ENCODE peak calls at places on chromosomes 5 and 9, in nine cellular contexts. One of them, this sample, is unnamed.

GRCh38 chr9:95834281-95834907 is 41.1 kb upstream of the ERCC6L2 start:
- DNase-seq in epithelial cell of esophagus: no peak
- DNase-seq in PC-3: no peak
- DNase-seq in cardiac fibroblast: peak
- DNase-seq in A673: no peak
- DNase-seq in suprapubic skin: no peak
- DNase-seq in foreskin keratinocyte: no peak
- DNase-seq in kidney epithelial cell: no peak
- DNase-seq in fibroblast of villous mesenchyme: peak
- DNase-seq in this sample: no peak

GRCh38 chr9:128921881-128922763 is 1.3 kb downstream of the PHYHD1 start:
- DNase-seq in epithelial cell of esophagus: no peak
- DNase-seq in PC-3: no peak
- DNase-seq in cardiac fibroblast: peak
- DNase-seq in A673: peak
- DNase-seq in suprapubic skin: no peak
- DNase-seq in foreskin keratinocyte: peak
- DNase-seq in kidney epithelial cell: no peak
- DNase-seq in fibroblast of villous mesenchyme: peak
- DNase-seq in this sample: no peak

GRCh38 chr9:109875495-109875894 is 95.5 kb downstream of the PALM2AKAP2 start:
- DNase-seq in epithelial cell of esophagus: no peak
- DNase-seq in PC-3: no peak
- DNase-seq in cardiac fibroblast: no peak
- DNase-seq in A673: no peak
- DNase-seq in suprapubic skin: no peak
- DNase-seq in foreskin keratinocyte: no peak
- DNase-seq in kidney epithelial cell: no peak
- DNase-seq in fibroblast of villous mesenchyme: no peak
- DNase-seq in this sample: no peak

GRCh38 chr5:152532714-152533113 is 127.6 kb upstream of the NMUR2 start:
- DNase-seq in epithelial cell of esophagus: peak
- DNase-seq in PC-3: peak
- DNase-seq in cardiac fibroblast: peak
- DNase-seq in A673: peak
- DNase-seq in suprapubic skin: no peak
- DNase-seq in foreskin keratinocyte: peak
- DNase-seq in kidney epithelial cell: peak
- DNase-seq in fibroblast of villous mesenchyme: peak
- DNase-seq in this sample: no peak

GRCh38 chr5:81191726-81192125 is 41.4 kb upstream of the CKMT2 start:
- DNase-seq in epithelial cell of esophagus: no peak
- DNase-seq in PC-3: no peak
- DNase-seq in cardiac fibroblast: no peak
- DNase-seq in A673: no peak
- DNase-seq in suprapubic skin: no peak
- DNase-seq in foreskin keratinocyte: no peak
- DNase-seq in kidney epithelial cell: no peak
- DNase-seq in fibroblast of villous mesenchyme: no peak
- DNase-seq in this sample: no peak

GRCh38 chr5:83767409-83767992 is 46.8 kb upstream of the HAPLN1 start:
- DNase-seq in epithelial cell of esophagus: no peak
- DNase-seq in PC-3: peak
- DNase-seq in cardiac fibroblast: no peak
- DNase-seq in A673: peak
- DNase-seq in suprapubic skin: no peak
- DNase-seq in foreskin keratinocyte: peak
- DNase-seq in kidney epithelial cell: no peak
- DNase-seq in fibroblast of villous mesenchyme: peak
- DNase-seq in this sample: no peak

GRCh38 chr9:134403682-134404301 is 77.5 kb downstream of the RXRA start:
- DNase-seq in epithelial cell of esophagus: no peak
- DNase-seq in PC-3: no peak
- DNase-seq in cardiac fibroblast: peak
- DNase-seq in A673: no peak
- DNase-seq in suprapubic skin: no peak
- DNase-seq in foreskin keratinocyte: no peak
- DNase-seq in kidney epithelial cell: no peak
- DNase-seq in fibroblast of villous mesenchyme: peak
- DNase-seq in this sample: no peak

GRCh38 chr5:2722901-2723300 is 28.6 kb downstream of the IRX2 start:
- DNase-seq in epithelial cell of esophagus: no peak
- DNase-seq in PC-3: no peak
- DNase-seq in cardiac fibroblast: no peak
- DNase-seq in A673: no peak
- DNase-seq in suprapubic skin: no peak
- DNase-seq in foreskin keratinocyte: no peak
- DNase-seq in kidney epithelial cell: no peak
- DNase-seq in fibroblast of villous mesenchyme: no peak
- DNase-seq in this sample: no peak

GRCh38 chr5:145157841-145158240 is 677.3 kb downstream of the PRELID2 start:
- DNase-seq in epithelial cell of esophagus: no peak
- DNase-seq in PC-3: no peak
- DNase-seq in cardiac fibroblast: peak
- DNase-seq in A673: no peak
- DNase-seq in suprapubic skin: no peak
- DNase-seq in foreskin keratinocyte: no peak
- DNase-seq in kidney epithelial cell: no peak
- DNase-seq in fibroblast of villous mesenchyme: no peak
- DNase-seq in this sample: no peak

GRCh38 chr5:180439911-180440769 is 54.0 kb upstream of the CNOT6 start:
- DNase-seq in epithelial cell of esophagus: no peak
- DNase-seq in PC-3: no peak
- DNase-seq in cardiac fibroblast: no peak
- DNase-seq in A673: no peak
- DNase-seq in suprapubic skin: no peak
- DNase-seq in foreskin keratinocyte: no peak
- DNase-seq in kidney epithelial cell: no peak
- DNase-seq in fibroblast of villous mesenchyme: no peak
- DNase-seq in this sample: no peak

GRCh38 chr9:94812343-94812742 is 85.8 kb downstream of the AOPEP start:
- DNase-seq in epithelial cell of esophagus: peak
- DNase-seq in PC-3: peak
- DNase-seq in cardiac fibroblast: peak
- DNase-seq in A673: no peak
- DNase-seq in suprapubic skin: no peak
- DNase-seq in foreskin keratinocyte: peak
- DNase-seq in kidney epithelial cell: peak
- DNase-seq in fibroblast of villous mesenchyme: no peak
- DNase-seq in this sample: no peak

GRCh38 chr9:107819772-107820171 is 330.2 kb upstream of the KLF4 start:
- DNase-seq in epithelial cell of esophagus: no peak
- DNase-seq in PC-3: no peak
- DNase-seq in cardiac fibroblast: no peak
- DNase-seq in A673: no peak
- DNase-seq in suprapubic skin: no peak
- DNase-seq in foreskin keratinocyte: no peak
- DNase-seq in kidney epithelial cell: no peak
- DNase-seq in fibroblast of villous mesenchyme: peak
- DNase-seq in this sample: no peak

GRCh38 chr9:129486496-129487306 is 134.2 kb downstream of the C9orf50 start:
- DNase-seq in epithelial cell of esophagus: no peak
- DNase-seq in PC-3: no peak
- DNase-seq in cardiac fibroblast: peak
- DNase-seq in A673: no peak
- DNase-seq in suprapubic skin: no peak
- DNase-seq in foreskin keratinocyte: no peak
- DNase-seq in kidney epithelial cell: no peak
- DNase-seq in fibroblast of villous mesenchyme: peak
- DNase-seq in this sample: no peak

GRCh38 chr9:96089425-96089824 is 212.6 kb downstream of the HSD17B3 start:
- DNase-seq in epithelial cell of esophagus: no peak
- DNase-seq in PC-3: no peak
- DNase-seq in cardiac fibroblast: no peak
- DNase-seq in A673: no peak
- DNase-seq in suprapubic skin: no peak
- DNase-seq in foreskin keratinocyte: no peak
- DNase-seq in kidney epithelial cell: no peak
- DNase-seq in fibroblast of villous mesenchyme: no peak
- DNase-seq in this sample: no peak

GRCh38 chr5:53917095-53917494 is 356.7 kb downstream of the NDUFS4 start:
- DNase-seq in epithelial cell of esophagus: peak
- DNase-seq in PC-3: peak
- DNase-seq in cardiac fibroblast: peak
- DNase-seq in A673: no peak
- DNase-seq in suprapubic skin: no peak
- DNase-seq in foreskin keratinocyte: peak
- DNase-seq in kidney epithelial cell: no peak
- DNase-seq in fibroblast of villous mesenchyme: peak
- DNase-seq in this sample: no peak

GRCh38 chr5:60687927-60688720 is 11.8 kb downstream of the DEPDC1B start:
- DNase-seq in epithelial cell of esophagus: peak
- DNase-seq in PC-3: peak
- DNase-seq in cardiac fibroblast: peak
- DNase-seq in A673: peak
- DNase-seq in suprapubic skin: no peak
- DNase-seq in foreskin keratinocyte: peak
- DNase-seq in kidney epithelial cell: peak
- DNase-seq in fibroblast of villous mesenchyme: peak
- DNase-seq in this sample: no peak

GRCh38 chr5:160961761-160962160 is 109.8 kb upstream of the ATP10B start:
- DNase-seq in epithelial cell of esophagus: peak
- DNase-seq in PC-3: no peak
- DNase-seq in cardiac fibroblast: no peak
- DNase-seq in A673: no peak
- DNase-seq in suprapubic skin: no peak
- DNase-seq in foreskin keratinocyte: no peak
- DNase-seq in kidney epithelial cell: no peak
- DNase-seq in fibroblast of villous mesenchyme: no peak
- DNase-seq in this sample: no peak

GRCh38 chr9:111975709-111976108 is 79.1 kb downstream of the UGCG start:
- DNase-seq in epithelial cell of esophagus: no peak
- DNase-seq in PC-3: peak
- DNase-seq in cardiac fibroblast: no peak
- DNase-seq in A673: peak
- DNase-seq in suprapubic skin: no peak
- DNase-seq in foreskin keratinocyte: no peak
- DNase-seq in kidney epithelial cell: no peak
- DNase-seq in fibroblast of villous mesenchyme: no peak
- DNase-seq in this sample: no peak
- TF ChIP-seq CTCF in epithelial cell of esophagus: no peak
- TF ChIP-seq CTCF in PC-3: peak
- TF ChIP-seq CTCF in cardiac fibroblast: no peak
- TF ChIP-seq CTCF in A673: peak
- TF ChIP-seq CTCF in suprapubic skin: no peak
- TF ChIP-seq CTCF in foreskin keratinocyte: peak
- TF ChIP-seq CTCF in kidney epithelial cell: no peak
- TF ChIP-seq CTCF in fibroblast of villous mesenchyme: no peak
- TF ChIP-seq CTCF in this sample: peak

GRCh38 chr9:117286245-117286644 is 128.6 kb downstream of the ASTN2 start:
- DNase-seq in epithelial cell of esophagus: no peak
- DNase-seq in PC-3: no peak
- DNase-seq in cardiac fibroblast: no peak
- DNase-seq in A673: no peak
- DNase-seq in suprapubic skin: no peak
- DNase-seq in foreskin keratinocyte: no peak
- DNase-seq in kidney epithelial cell: no peak
- DNase-seq in fibroblast of villous mesenchyme: no peak
- DNase-seq in this sample: no peak
- TF ChIP-seq CTCF in epithelial cell of esophagus: no peak
- TF ChIP-seq CTCF in PC-3: no peak
- TF ChIP-seq CTCF in cardiac fibroblast: no peak
- TF ChIP-seq CTCF in A673: no peak
- TF ChIP-seq CTCF in suprapubic skin: no peak
- TF ChIP-seq CTCF in foreskin keratinocyte: no peak
- TF ChIP-seq CTCF in kidney epithelial cell: no peak
- TF ChIP-seq CTCF in fibroblast of villous mesenchyme: no peak
- TF ChIP-seq CTCF in this sample: no peak

GRCh38 chr5:43401827-43402226 is 10.4 kb downstream of the CCL28 start:
- DNase-seq in epithelial cell of esophagus: no peak
- DNase-seq in PC-3: peak
- DNase-seq in cardiac fibroblast: peak
- DNase-seq in A673: peak
- DNase-seq in suprapubic skin: no peak
- DNase-seq in foreskin keratinocyte: no peak
- DNase-seq in kidney epithelial cell: no peak
- DNase-seq in fibroblast of villous mesenchyme: no peak
- DNase-seq in this sample: no peak

GRCh38 chr5:43396762-43397304 is 15.4 kb downstream of the CCL28 start:
- DNase-seq in epithelial cell of esophagus: peak
- DNase-seq in PC-3: peak
- DNase-seq in cardiac fibroblast: peak
- DNase-seq in A673: peak
- DNase-seq in suprapubic skin: peak
- DNase-seq in foreskin keratinocyte: peak
- DNase-seq in kidney epithelial cell: no peak
- DNase-seq in fibroblast of villous mesenchyme: peak
- DNase-seq in this sample: no peak

DNA sequence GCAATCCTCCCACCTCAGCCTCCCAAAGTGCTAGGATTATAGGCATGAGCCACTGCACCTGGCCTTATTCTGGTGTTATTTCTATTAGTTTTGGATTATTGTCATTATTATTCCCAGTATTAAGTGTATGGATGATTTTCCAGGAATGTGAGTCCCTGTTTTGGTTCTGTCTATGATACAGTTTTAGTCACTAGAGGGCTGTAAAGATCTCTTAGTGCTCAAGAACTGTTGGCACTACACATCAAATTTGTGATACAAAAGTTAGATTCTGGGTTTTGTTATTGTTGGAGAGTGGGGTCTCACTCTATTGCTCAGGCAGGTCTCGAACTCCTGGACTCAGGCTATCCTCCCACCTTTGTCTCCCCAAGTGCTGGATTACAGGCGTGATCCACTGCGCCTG is 12.1 kb downstream of the CCL28 start:
- DNase-seq in epithelial cell of esophagus: peak
- DNase-seq in PC-3: peak
- DNase-seq in cardiac fibroblast: peak
- DNase-seq in A673: no peak
- DNase-seq in suprapubic skin: no peak
- DNase-seq in foreskin keratinocyte: no peak
- DNase-seq in kidney epithelial cell: no peak
- DNase-seq in fibroblast of villous mesenchyme: no peak
- DNase-seq in this sample: no peak
- TF ChIP-seq CTCF in epithelial cell of esophagus: peak
- TF ChIP-seq CTCF in PC-3: peak
- TF ChIP-seq CTCF in cardiac fibroblast: peak
- TF ChIP-seq CTCF in A673: peak
- TF ChIP-seq CTCF in suprapubic skin: no peak
- TF ChIP-seq CTCF in foreskin keratinocyte: peak
- TF ChIP-seq CTCF in kidney epithelial cell: peak
- TF ChIP-seq CTCF in fibroblast of villous mesenchyme: peak
- TF ChIP-seq CTCF in this sample: peak

DNA sequence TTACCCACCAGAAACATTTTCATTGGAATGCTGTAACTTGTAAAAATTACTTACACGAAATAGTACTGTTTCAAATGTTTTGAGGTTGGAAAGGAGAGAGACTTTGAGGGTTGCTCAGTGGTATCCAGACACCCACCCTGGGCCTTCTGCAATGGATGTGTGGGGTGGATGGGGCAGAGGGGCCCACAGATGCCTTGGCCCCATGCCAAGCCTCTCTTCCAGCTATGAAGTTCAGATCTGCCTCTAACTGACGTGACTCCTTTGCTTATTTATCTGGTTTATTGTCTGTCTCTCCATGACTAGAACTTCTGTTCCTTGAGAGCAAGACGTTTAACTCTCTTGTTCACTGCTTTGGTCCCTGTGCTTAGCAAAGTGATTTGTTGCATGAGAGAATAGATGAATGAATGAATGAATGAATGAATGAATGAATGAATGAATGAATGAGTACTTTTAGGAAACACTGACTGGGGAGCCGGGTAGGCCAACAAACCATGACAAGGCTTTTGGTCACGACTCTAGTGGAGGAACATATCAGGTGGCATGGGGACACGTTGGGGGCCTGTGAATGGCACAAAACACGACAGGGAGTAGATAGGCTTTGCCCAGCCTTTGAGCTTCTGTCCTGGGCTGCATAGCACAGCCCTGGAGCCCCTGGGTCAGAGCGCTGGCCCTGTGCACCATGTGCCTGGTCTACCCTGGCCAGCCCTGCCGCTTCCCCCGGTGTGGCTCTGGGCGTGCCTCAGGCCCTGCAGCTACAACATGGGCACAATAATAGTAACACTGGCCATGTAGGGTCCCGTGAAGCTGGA is 31.8 kb downstream of the AK8 start:
- DNase-seq in epithelial cell of esophagus: no peak
- DNase-seq in PC-3: no peak
- DNase-seq in cardiac fibroblast: no peak
- DNase-seq in A673: no peak
- DNase-seq in suprapubic skin: no peak
- DNase-seq in foreskin keratinocyte: no peak
- DNase-seq in kidney epithelial cell: no peak
- DNase-seq in fibroblast of villous mesenchyme: no peak
- DNase-seq in this sample: peak
- TF ChIP-seq CTCF in epithelial cell of esophagus: no peak
- TF ChIP-seq CTCF in PC-3: no peak
- TF ChIP-seq CTCF in cardiac fibroblast: no peak
- TF ChIP-seq CTCF in A673: no peak
- TF ChIP-seq CTCF in suprapubic skin: no peak
- TF ChIP-seq CTCF in foreskin keratinocyte: no peak
- TF ChIP-seq CTCF in kidney epithelial cell: no peak
- TF ChIP-seq CTCF in fibroblast of villous mesenchyme: no peak
- TF ChIP-seq CTCF in this sample: no peak